ENCODE peak calls at places on chromosomes 1 and 21, in ten cellular contexts. U is right atrium auricular region; F is MCF 10A; N is adipocyte; T is cardiac fibroblast; L is NCI-H345; S is PC-3; J is non-pigmented ciliary epithelial cell; R is fibroblast of pulmonary artery; E is activated CD8-positive, alpha-beta memory T cell treated with anti-CD3 and anti-CD28 coated beads, Interleukin-2, amount 50 U/mL, for 4 hours. Y is an unnamed sample.

GRCh38 chr1:212698467-212699103 is 1.1 kb downstream of the BATF3 start:
- DNase-seq in U (no peak), F (no peak), N (no peak), T (no peak), L (no peak), S (no peak), J (no peak), R (no peak), E (no peak), Y (no peak)

GRCh38 chr1:209549384-209550001 is 34.0 kb upstream of the CAMK1G start:
- DNase-seq in U (no peak), F (no peak), N (no peak), T (no peak), L (no peak), S (no peak), J (no peak), R (no peak), E (no peak), Y (no peak)

GRCh38 chr1:1374068-1374860 is 743 bp downstream of the AURKAIP1 start:
- DNase-seq in U (no peak), F (no peak), N (peak; percentile 53), T (no peak), L (peak; percentile 28), S (no peak), J (no peak), R (no peak), E (no peak), Y (no peak)

GRCh38 chr1:15952317-15953258 is 23.3 kb downstream of the ZBTB17 start:
- DNase-seq in U (no peak), F (peak; percentile 95), N (peak; percentile 72), T (peak; percentile 97), L (no peak), S (peak; percentile 91), J (peak; percentile 94), R (peak; percentile 83), E (no peak), Y (no peak)

GRCh38 chr1:24209097-24209496 is 22.0 kb upstream of the IFNLR1 start:
- DNase-seq in U (no peak), F (no peak), N (no peak), T (no peak), L (no peak), S (no peak), J (no peak), R (no peak), E (no peak), Y (no peak)

GRCh38 chr21:39381009-39381408 is 32.1 kb upstream of the HMGN1 start:
- DNase-seq in U (no peak), F (no peak), N (peak; percentile 32), T (no peak), L (no peak), S (peak; percentile 39), J (no peak), R (no peak), E (no peak), Y (no peak)

GRCh38 chr21:18499761-18500376 is 96.3 kb upstream of the TMPRSS15 start:
- DNase-seq in U (no peak), F (peak; percentile 56), N (peak; percentile 54), T (peak; percentile 63), L (peak; percentile 66), S (peak; percentile 69), J (peak; percentile 5), R (peak; percentile 56), E (no peak), Y (no peak)

GRCh38 chr1:55035904-55036303 is 3.4 kb upstream of the PCSK9 start:
- DNase-seq in U (no peak), F (peak; percentile 25), N (no peak), T (no peak), L (no peak), S (peak; percentile 13), J (no peak), R (no peak), E (no peak), Y (no peak)

GRCh38 chr1:230032882-230033281 is 34.2 kb upstream of the GALNT2 start:
- DNase-seq in U (no peak), F (no peak), N (no peak), T (no peak), L (no peak), S (no peak), J (no peak), R (no peak), E (no peak), Y (no peak)

GRCh38 chr1:89708727-89709375 is 75.9 kb downstream of the LRRC8C start:
- DNase-seq in U (no peak), F (no peak), N (no peak), T (no peak), L (no peak), S (no peak), J (no peak), R (no peak), E (no peak), Y (no peak)

GRCh38 chr1:32246888-32247273 is at the start of gene FAM167B:
- DNase-seq in U (peak; percentile 71), F (peak; percentile 45), N (peak; percentile 66), T (peak; percentile 80), L (no peak), S (peak; percentile 56), J (no peak), R (peak; percentile 91), E (no peak), Y (no peak)

GRCh38 chr1:217134857-217135568 is 411.8 kb upstream of the ESRRG start:
- DNase-seq in U (no peak), F (no peak), N (peak; percentile 13), T (peak; percentile 24), L (no peak), S (peak; percentile 38), J (no peak), R (no peak), E (no peak), Y (no peak)

Y was measured in prostate gland.